ENCODE peak calls at places on chromosomes 13 and 19, in ten cellular contexts. One of them, this sample, is unnamed.

GRCh38 chr13:31765441-31765840 is 26.1 kb downstream of the RXFP2 start:
- DNase-seq in NCI-H2029 treated with DMSO at 0.1 percent for 48 hours: no peak
- DNase-seq in iris pigment epithelial cell: peak
- DNase-seq in stimulated activated CD8-positive, alpha-beta memory T cell treated with anti-CD3 and anti-CD28 coated beads, Interleukin-7, amount 100 ng/mL, for 1 hour: no peak
- DNase-seq in AG08396: peak
- DNase-seq in fibroblast of the aortic adventitia: peak
- DNase-seq in activated CD8-positive, alpha-beta memory T cell treated with anti-CD3 and anti-CD28 coated beads, Interleukin-2, amount 10 ng/mL, durations not matched to agents 7 days and 5 days: no peak
- DNase-seq in neural progenitor cell: no peak
- DNase-seq in IMR-90: peak
- DNase-seq in A549: no peak
- DNase-seq in this sample: no peak

GRCh38 chr19:4326837-4327251 is 11.8 kb downstream of the STAP2 start:
- DNase-seq in NCI-H2029 treated with DMSO at 0.1 percent for 48 hours: no peak
- DNase-seq in iris pigment epithelial cell: no peak
- DNase-seq in stimulated activated CD8-positive, alpha-beta memory T cell treated with anti-CD3 and anti-CD28 coated beads, Interleukin-7, amount 100 ng/mL, for 1 hour: no peak
- DNase-seq in AG08396: no peak
- DNase-seq in fibroblast of the aortic adventitia: no peak
- DNase-seq in activated CD8-positive, alpha-beta memory T cell treated with anti-CD3 and anti-CD28 coated beads, Interleukin-2, amount 10 ng/mL, durations not matched to agents 7 days and 5 days: peak
- DNase-seq in neural progenitor cell: peak
- DNase-seq in IMR-90: no peak
- DNase-seq in A549: no peak
- DNase-seq in this sample: no peak

GRCh38 chr19:49524812-49525455 is 2.9 kb upstream of the RCN3 start:
- DNase-seq in NCI-H2029 treated with DMSO at 0.1 percent for 48 hours: no peak
- DNase-seq in iris pigment epithelial cell: no peak
- DNase-seq in stimulated activated CD8-positive, alpha-beta memory T cell treated with anti-CD3 and anti-CD28 coated beads, Interleukin-7, amount 100 ng/mL, for 1 hour: no peak
- DNase-seq in AG08396: no peak
- DNase-seq in fibroblast of the aortic adventitia: no peak
- DNase-seq in activated CD8-positive, alpha-beta memory T cell treated with anti-CD3 and anti-CD28 coated beads, Interleukin-2, amount 10 ng/mL, durations not matched to agents 7 days and 5 days: no peak
- DNase-seq in neural progenitor cell: no peak
- DNase-seq in IMR-90: no peak
- DNase-seq in A549: no peak
- DNase-seq in this sample: no peak

GRCh38 chr19:36378625-36379509 is at the start of gene ZFP14:
- DNase-seq in NCI-H2029 treated with DMSO at 0.1 percent for 48 hours: peak
- DNase-seq in iris pigment epithelial cell: peak
- DNase-seq in stimulated activated CD8-positive, alpha-beta memory T cell treated with anti-CD3 and anti-CD28 coated beads, Interleukin-7, amount 100 ng/mL, for 1 hour: peak
- DNase-seq in AG08396: peak
- DNase-seq in fibroblast of the aortic adventitia: peak
- DNase-seq in activated CD8-positive, alpha-beta memory T cell treated with anti-CD3 and anti-CD28 coated beads, Interleukin-2, amount 10 ng/mL, durations not matched to agents 7 days and 5 days: peak
- DNase-seq in neural progenitor cell: peak
- DNase-seq in IMR-90: peak
- DNase-seq in A549: peak
- DNase-seq in this sample: peak

GRCh38 chr19:34317311-34317927 is 47.6 kb upstream of the GPI start:
- DNase-seq in NCI-H2029 treated with DMSO at 0.1 percent for 48 hours: peak
- DNase-seq in iris pigment epithelial cell: peak
- DNase-seq in stimulated activated CD8-positive, alpha-beta memory T cell treated with anti-CD3 and anti-CD28 coated beads, Interleukin-7, amount 100 ng/mL, for 1 hour: no peak
- DNase-seq in AG08396: no peak
- DNase-seq in fibroblast of the aortic adventitia: no peak
- DNase-seq in activated CD8-positive, alpha-beta memory T cell treated with anti-CD3 and anti-CD28 coated beads, Interleukin-2, amount 10 ng/mL, durations not matched to agents 7 days and 5 days: no peak
- DNase-seq in neural progenitor cell: no peak
- DNase-seq in IMR-90: no peak
- DNase-seq in A549: no peak
- DNase-seq in this sample: no peak

GRCh38 chr19:51784922-51785690 is 9.9 kb upstream of the FPR3 start:
- DNase-seq in NCI-H2029 treated with DMSO at 0.1 percent for 48 hours: no peak
- DNase-seq in iris pigment epithelial cell: peak
- DNase-seq in stimulated activated CD8-positive, alpha-beta memory T cell treated with anti-CD3 and anti-CD28 coated beads, Interleukin-7, amount 100 ng/mL, for 1 hour: no peak
- DNase-seq in AG08396: no peak
- DNase-seq in fibroblast of the aortic adventitia: peak
- DNase-seq in activated CD8-positive, alpha-beta memory T cell treated with anti-CD3 and anti-CD28 coated beads, Interleukin-2, amount 10 ng/mL, durations not matched to agents 7 days and 5 days: peak
- DNase-seq in neural progenitor cell: no peak
- DNase-seq in IMR-90: no peak
- DNase-seq in A549: no peak
- DNase-seq in this sample: no peak

GRCh38 chr13:98265669-98266551 is 88.8 kb upstream of the RNF113B start:
- DNase-seq in NCI-H2029 treated with DMSO at 0.1 percent for 48 hours: no peak
- DNase-seq in iris pigment epithelial cell: no peak
- DNase-seq in stimulated activated CD8-positive, alpha-beta memory T cell treated with anti-CD3 and anti-CD28 coated beads, Interleukin-7, amount 100 ng/mL, for 1 hour: no peak
- DNase-seq in AG08396: peak
- DNase-seq in fibroblast of the aortic adventitia: no peak
- DNase-seq in activated CD8-positive, alpha-beta memory T cell treated with anti-CD3 and anti-CD28 coated beads, Interleukin-2, amount 10 ng/mL, durations not matched to agents 7 days and 5 days: no peak
- DNase-seq in neural progenitor cell: no peak
- DNase-seq in IMR-90: peak
- DNase-seq in A549: no peak
- DNase-seq in this sample: no peak

GRCh38 chr13:50531917-50532899 is 311.3 kb downstream of the DLEU7 start:
- DNase-seq in NCI-H2029 treated with DMSO at 0.1 percent for 48 hours: no peak
- DNase-seq in iris pigment epithelial cell: peak
- DNase-seq in stimulated activated CD8-positive, alpha-beta memory T cell treated with anti-CD3 and anti-CD28 coated beads, Interleukin-7, amount 100 ng/mL, for 1 hour: no peak
- DNase-seq in AG08396: no peak
- DNase-seq in fibroblast of the aortic adventitia: peak
- DNase-seq in activated CD8-positive, alpha-beta memory T cell treated with anti-CD3 and anti-CD28 coated beads, Interleukin-2, amount 10 ng/mL, durations not matched to agents 7 days and 5 days: no peak
- DNase-seq in neural progenitor cell: no peak
- DNase-seq in IMR-90: peak
- DNase-seq in A549: peak
- DNase-seq in this sample: no peak

GRCh38 chr19:3210347-3211017 is 14.0 kb upstream of the CELF5 start:
- DNase-seq in NCI-H2029 treated with DMSO at 0.1 percent for 48 hours: no peak
- DNase-seq in iris pigment epithelial cell: peak
- DNase-seq in stimulated activated CD8-positive, alpha-beta memory T cell treated with anti-CD3 and anti-CD28 coated beads, Interleukin-7, amount 100 ng/mL, for 1 hour: peak
- DNase-seq in AG08396: peak
- DNase-seq in fibroblast of the aortic adventitia: peak
- DNase-seq in activated CD8-positive, alpha-beta memory T cell treated with anti-CD3 and anti-CD28 coated beads, Interleukin-2, amount 10 ng/mL, durations not matched to agents 7 days and 5 days: peak
- DNase-seq in neural progenitor cell: peak
- DNase-seq in IMR-90: no peak
- DNase-seq in A549: peak
- DNase-seq in this sample: no peak

GRCh38 chr19:3045885-3046603 is 16.3 kb downstream of the TLE5 start:
- DNase-seq in NCI-H2029 treated with DMSO at 0.1 percent for 48 hours: no peak
- DNase-seq in iris pigment epithelial cell: no peak
- DNase-seq in stimulated activated CD8-positive, alpha-beta memory T cell treated with anti-CD3 and anti-CD28 coated beads, Interleukin-7, amount 100 ng/mL, for 1 hour: no peak
- DNase-seq in AG08396: no peak
- DNase-seq in fibroblast of the aortic adventitia: no peak
- DNase-seq in activated CD8-positive, alpha-beta memory T cell treated with anti-CD3 and anti-CD28 coated beads, Interleukin-2, amount 10 ng/mL, durations not matched to agents 7 days and 5 days: no peak
- DNase-seq in neural progenitor cell: peak
- DNase-seq in IMR-90: no peak
- DNase-seq in A549: no peak
- DNase-seq in this sample: no peak

GRCh38 chr13:112714772-112715569 is 25.1 kb downstream of the ATP11A start:
- DNase-seq in NCI-H2029 treated with DMSO at 0.1 percent for 48 hours: no peak
- DNase-seq in iris pigment epithelial cell: no peak
- DNase-seq in stimulated activated CD8-positive, alpha-beta memory T cell treated with anti-CD3 and anti-CD28 coated beads, Interleukin-7, amount 100 ng/mL, for 1 hour: no peak
- DNase-seq in AG08396: no peak
- DNase-seq in fibroblast of the aortic adventitia: no peak
- DNase-seq in activated CD8-positive, alpha-beta memory T cell treated with anti-CD3 and anti-CD28 coated beads, Interleukin-2, amount 10 ng/mL, durations not matched to agents 7 days and 5 days: no peak
- DNase-seq in neural progenitor cell: no peak
- DNase-seq in IMR-90: no peak
- DNase-seq in A549: no peak
- DNase-seq in this sample: no peak

GRCh38 chr13:30832845-30833332 is 73.2 kb upstream of the MEDAG start:
- DNase-seq in NCI-H2029 treated with DMSO at 0.1 percent for 48 hours: peak
- DNase-seq in iris pigment epithelial cell: peak
- DNase-seq in stimulated activated CD8-positive, alpha-beta memory T cell treated with anti-CD3 and anti-CD28 coated beads, Interleukin-7, amount 100 ng/mL, for 1 hour: no peak
- DNase-seq in AG08396: no peak
- DNase-seq in fibroblast of the aortic adventitia: peak
- DNase-seq in activated CD8-positive, alpha-beta memory T cell treated with anti-CD3 and anti-CD28 coated beads, Interleukin-2, amount 10 ng/mL, durations not matched to agents 7 days and 5 days: peak
- DNase-seq in neural progenitor cell: peak
- DNase-seq in IMR-90: no peak
- DNase-seq in A549: peak
- DNase-seq in this sample: no peak

GRCh38 chr13:94849254-94849653 is 136.9 kb upstream of the SOX21 start:
- DNase-seq in NCI-H2029 treated with DMSO at 0.1 percent for 48 hours: no peak
- DNase-seq in iris pigment epithelial cell: no peak
- DNase-seq in stimulated activated CD8-positive, alpha-beta memory T cell treated with anti-CD3 and anti-CD28 coated beads, Interleukin-7, amount 100 ng/mL, for 1 hour: no peak
- DNase-seq in AG08396: no peak
- DNase-seq in fibroblast of the aortic adventitia: no peak
- DNase-seq in activated CD8-positive, alpha-beta memory T cell treated with anti-CD3 and anti-CD28 coated beads, Interleukin-2, amount 10 ng/mL, durations not matched to agents 7 days and 5 days: no peak
- DNase-seq in neural progenitor cell: no peak
- DNase-seq in IMR-90: no peak
- DNase-seq in A549: no peak
- DNase-seq in this sample: no peak

GRCh38 chr19:42419309-42419708 is 7.9 kb downstream of the LIPE start:
- DNase-seq in NCI-H2029 treated with DMSO at 0.1 percent for 48 hours: no peak
- DNase-seq in iris pigment epithelial cell: no peak
- DNase-seq in stimulated activated CD8-positive, alpha-beta memory T cell treated with anti-CD3 and anti-CD28 coated beads, Interleukin-7, amount 100 ng/mL, for 1 hour: no peak
- DNase-seq in AG08396: no peak
- DNase-seq in fibroblast of the aortic adventitia: no peak
- DNase-seq in activated CD8-positive, alpha-beta memory T cell treated with anti-CD3 and anti-CD28 coated beads, Interleukin-2, amount 10 ng/mL, durations not matched to agents 7 days and 5 days: no peak
- DNase-seq in neural progenitor cell: no peak
- DNase-seq in IMR-90: no peak
- DNase-seq in A549: no peak
- DNase-seq in this sample: no peak

GRCh38 chr13:94860981-94861407 is 148.6 kb upstream of the SOX21 start:
- DNase-seq in NCI-H2029 treated with DMSO at 0.1 percent for 48 hours: no peak
- DNase-seq in iris pigment epithelial cell: peak
- DNase-seq in stimulated activated CD8-positive, alpha-beta memory T cell treated with anti-CD3 and anti-CD28 coated beads, Interleukin-7, amount 100 ng/mL, for 1 hour: no peak
- DNase-seq in AG08396: peak
- DNase-seq in fibroblast of the aortic adventitia: peak
- DNase-seq in activated CD8-positive, alpha-beta memory T cell treated with anti-CD3 and anti-CD28 coated beads, Interleukin-2, amount 10 ng/mL, durations not matched to agents 7 days and 5 days: no peak
- DNase-seq in neural progenitor cell: no peak
- DNase-seq in IMR-90: peak
- DNase-seq in A549: no peak
- DNase-seq in this sample: no peak

GRCh38 chr13:91647361-91647970 is 249.0 kb downstream of the GPC5 start:
- DNase-seq in NCI-H2029 treated with DMSO at 0.1 percent for 48 hours: no peak
- DNase-seq in iris pigment epithelial cell: no peak
- DNase-seq in stimulated activated CD8-positive, alpha-beta memory T cell treated with anti-CD3 and anti-CD28 coated beads, Interleukin-7, amount 100 ng/mL, for 1 hour: no peak
- DNase-seq in AG08396: peak
- DNase-seq in fibroblast of the aortic adventitia: peak
- DNase-seq in activated CD8-positive, alpha-beta memory T cell treated with anti-CD3 and anti-CD28 coated beads, Interleukin-2, amount 10 ng/mL, durations not matched to agents 7 days and 5 days: no peak
- DNase-seq in neural progenitor cell: peak
- DNase-seq in IMR-90: peak
- DNase-seq in A549: peak
- DNase-seq in this sample: no peak

This sample was measured in iPS DF 19.7.